ENCODE peak calls at places on chromosomes 3 and 15, in four cellular contexts. One of them, this sample, is unnamed.

GRCh38 chr15:93180656-93181055 is 91.6 kb upstream of the RGMA start:
- DNase-seq in CD8-positive, alpha-beta T cell: no peak
- DNase-seq in SHP77: no peak
- DNase-seq in activated T-cell treated with anti-CD3 and anti-CD28 coated beads, Interleukin-2, amount 50 U/mL, for 1 hour: no peak
- DNase-seq in this sample: no peak

GRCh38 chr3:160804762-160805161 is 48.7 kb downstream of the PPM1L start:
- DNase-seq in SHP77: peak; percentile 11
- DNase-seq in activated T-cell treated with anti-CD3 and anti-CD28 coated beads, Interleukin-2, amount 50 U/mL, for 1 hour: no peak
- DNase-seq in CD8-positive, alpha-beta T cell: no peak
- DNase-seq in this sample: no peak

GRCh38 chr15:72341361-72341760 is 21.4 kb upstream of the CELF6 start:
- DNase-seq in activated T-cell treated with anti-CD3 and anti-CD28 coated beads, Interleukin-2, amount 50 U/mL, for 1 hour: no peak
- DNase-seq in SHP77: peak; percentile 41
- DNase-seq in CD8-positive, alpha-beta T cell: no peak
- DNase-seq in this sample: no peak

GRCh38 chr3:143975549-143976152 is 4.0 kb downstream of the DIPK2A start:
- DNase-seq in SHP77: no peak
- DNase-seq in CD8-positive, alpha-beta T cell: no peak
- DNase-seq in activated T-cell treated with anti-CD3 and anti-CD28 coated beads, Interleukin-2, amount 50 U/mL, for 1 hour: no peak
- DNase-seq in this sample: no peak

GRCh38 chr3:193560870-193561269 is 6.2 kb upstream of the ATP13A4 start:
- DNase-seq in activated T-cell treated with anti-CD3 and anti-CD28 coated beads, Interleukin-2, amount 50 U/mL, for 1 hour: no peak
- DNase-seq in SHP77: no peak
- DNase-seq in CD8-positive, alpha-beta T cell: no peak
- DNase-seq in this sample: no peak

GRCh38 chr3:180457238-180457637 is 144.7 kb upstream of the TTC14 start:
- DNase-seq in activated T-cell treated with anti-CD3 and anti-CD28 coated beads, Interleukin-2, amount 50 U/mL, for 1 hour: no peak
- DNase-seq in CD8-positive, alpha-beta T cell: no peak
- DNase-seq in SHP77: no peak
- DNase-seq in this sample: no peak

GRCh38 chr3:12139111-12139511 is 19.6 kb downstream of the TIMP4 start:
- DNase-seq in activated T-cell treated with anti-CD3 and anti-CD28 coated beads, Interleukin-2, amount 50 U/mL, for 1 hour: no peak
- DNase-seq in CD8-positive, alpha-beta T cell: no peak
- DNase-seq in SHP77: no peak
- DNase-seq in this sample: no peak

GRCh38 chr3:2205692-2206091 is 107.0 kb downstream of the CNTN4 start:
- DNase-seq in activated T-cell treated with anti-CD3 and anti-CD28 coated beads, Interleukin-2, amount 50 U/mL, for 1 hour: no peak
- DNase-seq in CD8-positive, alpha-beta T cell: no peak
- DNase-seq in SHP77: no peak
- DNase-seq in this sample: no peak

GRCh38 chr15:34239151-34239761 is 14.4 kb downstream of the EMC4 start:
- DNase-seq in activated T-cell treated with anti-CD3 and anti-CD28 coated beads, Interleukin-2, amount 50 U/mL, for 1 hour: no peak
- DNase-seq in CD8-positive, alpha-beta T cell: no peak
- DNase-seq in SHP77: no peak
- DNase-seq in this sample: no peak

GRCh38 chr3:39541917-39542329 is 74.4 kb downstream of the MOBP start:
- DNase-seq in CD8-positive, alpha-beta T cell: no peak
- DNase-seq in SHP77: peak; percentile 2
- DNase-seq in activated T-cell treated with anti-CD3 and anti-CD28 coated beads, Interleukin-2, amount 50 U/mL, for 1 hour: no peak
- DNase-seq in this sample: no peak

GRCh38 chr15:48062476-48062875 is 58.3 kb upstream of the SLC24A5 start:
- DNase-seq in activated T-cell treated with anti-CD3 and anti-CD28 coated beads, Interleukin-2, amount 50 U/mL, for 1 hour: no peak
- DNase-seq in SHP77: peak; percentile 61
- DNase-seq in CD8-positive, alpha-beta T cell: no peak
- DNase-seq in this sample: no peak

GRCh38 chr15:77468896-77469295 is 48.2 kb downstream of the HMG20A start:
- DNase-seq in SHP77: no peak
- DNase-seq in CD8-positive, alpha-beta T cell: no peak
- DNase-seq in activated T-cell treated with anti-CD3 and anti-CD28 coated beads, Interleukin-2, amount 50 U/mL, for 1 hour: no peak
- DNase-seq in this sample: no peak

GRCh38 chr15:51647128-51647562 is 24.6 kb upstream of the DMXL2 start:
- DNase-seq in CD8-positive, alpha-beta T cell: no peak
- DNase-seq in activated T-cell treated with anti-CD3 and anti-CD28 coated beads, Interleukin-2, amount 50 U/mL, for 1 hour: no peak
- DNase-seq in SHP77: no peak
- DNase-seq in this sample: no peak